ENCODE peak calls at places on chromosomes 12 and 14, in seven cellular contexts. C is psoas muscle, L is RWPE2, A is fibroblast of lung, D is ovary, B is right atrium auricular region, J is SJSA1. R is an unnamed sample.
A peak's percentile ranks its signal among the peaks of the same experiment; 100 is the strongest.

GRCh38 chr12:100311317-100311716 is 44.3 kb downstream of the SCYL2 start:
- DNase-seq in B (no peak), D (no peak), J (no peak), A (no peak), L (no peak), C (no peak), R (no peak)

GRCh38 chr12:47989666-47990065 is 14.6 kb downstream of the COL2A1 start:
- DNase-seq in B (no peak), L (no peak), D (no peak), A (no peak), J (no peak), C (no peak), R (no peak)

GRCh38 chr12:95820096-95820703 is 29.6 kb upstream of the NTN4 start:
- DNase-seq in B (no peak), J (peak; percentile 25), D (no peak), L (no peak), C (no peak), A (peak; percentile 68), R (no peak)

GRCh38 chr12:11746940-11747716 is 97.7 kb downstream of the ETV6 start:
- DNase-seq in A (no peak), C (no peak), J (no peak), L (no peak), D (no peak), B (no peak), R (no peak)

GRCh38 chr14:76773956-76774355 is 12.7 kb downstream of the VASH1 start:
- DNase-seq in J (no peak), A (no peak), B (peak; percentile 54), C (no peak), L (no peak), D (peak; percentile 37), R (no peak)

GRCh38 chr12:78120866-78121590 is 290.3 kb downstream of the NAV3 start:
- DNase-seq in A (peak; percentile 82), C (no peak), J (no peak), B (no peak), L (no peak), D (no peak), R (no peak)

GRCh38 chr14:65926504-65926903 is 514.0 kb downstream of the FUT8 start:
- DNase-seq in C (no peak), L (no peak), D (no peak), A (no peak), J (no peak), B (no peak), R (no peak)

GRCh38 chr12:19529933-19530630 is 90.8 kb downstream of the AEBP2 start:
- DNase-seq in J (peak; percentile 21), L (no peak), D (no peak), B (no peak), A (peak; percentile 58), C (no peak), R (no peak)

GRCh38 chr12:69821441-69822204 is 3.4 kb upstream of the MYRFL start:
- DNase-seq in B (no peak), J (peak; percentile 5), D (no peak), A (peak; percentile 87), C (no peak), L (no peak), R (no peak)

GRCh38 chr14:60622920-60623263 is 26.4 kb downstream of the SIX1 start:
- DNase-seq in C (no peak), A (peak; percentile 87), L (no peak), J (no peak), B (no peak), D (no peak), R (no peak)

GRCh38 chr14:20455355-20456300 is 602 bp downstream of the APEX1 start:
- DNase-seq in C (peak; percentile 50), D (no peak), B (peak; percentile 69), J (no peak), A (peak; percentile 89), L (no peak), R (no peak)

GRCh38 chr12:91718326-91718725 is 427.3 kb downstream of the BTG1 start:
- DNase-seq in D (no peak), A (peak; percentile 28), J (no peak), C (no peak), L (no peak), B (no peak), R (no peak)

GRCh38 chr12:19369691-19370148 is 69.6 kb upstream of the AEBP2 start:
- DNase-seq in D (no peak), A (peak; percentile 85), B (peak; percentile 49), L (no peak), J (no peak), C (no peak), R (no peak)

GRCh38 chr14:61877050-61877390 is 114.8 kb downstream of the SNAPC1 start:
- DNase-seq in C (no peak), D (no peak), J (no peak), A (no peak), B (no peak), L (no peak), R (no peak)

GRCh38 chr14:74362361-74362915 is 14.2 kb downstream of the VRTN start:
- DNase-seq in B (peak; percentile 89), C (peak; percentile 83), L (peak; percentile 85), A (peak; percentile 76), D (peak; percentile 82), J (peak; percentile 33), R (peak; percentile 40)

DNA sequence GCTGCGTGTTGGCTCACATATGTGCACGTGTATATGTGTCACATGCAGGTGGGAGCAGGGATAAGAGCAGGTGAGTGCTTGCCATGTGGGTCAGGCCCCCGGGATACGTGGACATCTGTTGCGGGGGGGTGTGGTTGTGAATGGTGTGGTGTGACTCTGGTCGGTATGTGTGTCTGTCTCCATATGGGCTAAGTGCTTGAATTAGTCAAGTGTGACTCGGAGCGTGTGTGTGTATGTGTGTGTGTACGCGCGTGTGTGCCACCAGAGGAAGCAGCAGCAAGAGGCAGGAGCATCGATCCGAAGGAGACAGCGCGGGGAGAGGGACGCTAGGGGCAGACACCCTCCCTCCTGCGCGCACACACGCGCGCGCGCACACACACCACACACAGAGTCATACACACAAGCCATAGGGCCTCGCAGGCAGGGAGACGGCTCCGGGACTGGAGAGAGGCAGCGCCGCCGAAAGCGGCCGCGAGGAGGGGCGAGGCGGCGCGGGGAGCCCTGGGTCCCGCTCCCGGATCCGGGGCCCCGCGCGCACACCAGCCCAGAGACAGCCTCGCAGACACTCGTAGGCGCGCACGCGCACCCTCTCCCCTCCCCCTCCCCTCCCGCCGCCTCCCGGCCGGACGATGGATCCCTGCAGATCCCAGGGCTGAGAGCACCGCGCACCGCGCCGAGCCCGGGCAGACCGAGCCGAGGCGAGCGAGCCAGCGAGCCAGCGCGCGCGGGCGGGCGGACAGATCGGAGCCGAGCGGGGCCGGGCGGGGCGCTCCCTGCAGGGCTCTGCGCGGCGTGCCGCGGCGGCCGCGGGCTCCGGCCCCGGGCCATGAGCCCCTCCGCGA is at the start of gene ASIC1:
- DNase-seq in A (peak; percentile 70), B (no peak), L (peak; percentile 75), J (peak; percentile 54), C (peak; percentile 77), D (peak; percentile 85), R (peak; percentile 15)
- H3K27me3 ChIP-seq in A (peaks cover 18% of the 10 kb centered on the region), B (no peaks in the 10 kb centered on the region), L (no peaks in the 10 kb centered on the region), J (peaks cover 18% of the 10 kb centered on the region), C (no peaks in the 10 kb centered on the region), D (no peaks in the 10 kb centered on the region), R (peaks cover 38% of the 10 kb centered on the region)

GRCh38 chr12:66048843-66049537 is 81.6 kb downstream of the LLPH start:
- DNase-seq in C (no peak), B (no peak), J (no peak), L (no peak), A (peak; percentile 59), D (no peak), R (no peak)

GRCh38 chr12:66049538-66050282 is 80.8 kb downstream of the LLPH start:
- DNase-seq in L (no peak), C (no peak), B (no peak), A (peak; percentile 19), J (no peak), D (no peak), R (no peak)

GRCh38 chr12:66050610-66051009 is 79.9 kb downstream of the LLPH start:
- DNase-seq in A (no peak), J (no peak), C (no peak), B (no peak), L (no peak), D (no peak), R (no peak)

GRCh38 chr12:66051361-66051760 is 79.2 kb downstream of the LLPH start:
- DNase-seq in A (no peak), C (no peak), B (no peak), J (peak; percentile 31), D (no peak), L (no peak), R (no peak)

DNA sequence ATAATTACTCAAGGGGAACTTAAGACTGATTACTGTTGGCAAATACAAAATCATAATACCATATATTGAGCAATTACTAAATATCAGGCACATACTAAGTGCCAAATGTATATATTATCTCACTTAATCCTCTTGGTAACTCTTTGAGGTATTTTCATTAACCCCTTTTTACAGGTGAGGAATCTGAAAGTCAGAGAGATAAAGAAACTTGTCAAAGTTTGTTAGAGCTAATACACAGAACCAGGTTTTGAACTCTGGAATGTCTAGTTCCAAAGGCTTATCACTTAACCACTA is 80.3 kb downstream of the LLPH start:
- DNase-seq in C (no peak), L (no peak), J (no peak), B (no peak), A (no peak), D (no peak), R (no peak)
- H3K27ac ChIP-seq in C (no peak overlapping the region), L (no peak overlapping the region), J (no peak overlapping the region), B (no peak overlapping the region), A (no peak overlapping the region), D (no peak overlapping the region), R (no peak overlapping the region)

GRCh38 chr12:27176765-27177164 is 67.3 kb upstream of the STK38L start:
- DNase-seq in C (no peak), B (no peak), A (peak; percentile 73), J (no peak), D (no peak), L (no peak), R (no peak)
- H3K27me3 ChIP-seq in C (no peaks in the 10 kb centered on the region), B (no peaks in the 10 kb centered on the region), A (no peaks in the 10 kb centered on the region), J (no peaks in the 10 kb centered on the region), D (no peaks in the 10 kb centered on the region), L (no peaks in the 10 kb centered on the region), R (no peaks in the 10 kb centered on the region)

GRCh38 chr12:25025951-25026490 is 77.1 kb upstream of the BCAT1 start:
- DNase-seq in J (no peak), C (no peak), B (no peak), L (no peak), A (no peak), D (no peak), R (no peak)

GRCh38 chr12:25020621-25021243 is 71.8 kb upstream of the BCAT1 start:
- DNase-seq in D (no peak), B (no peak), A (no peak), J (no peak), C (no peak), L (no peak), R (no peak)

GRCh38 chr12:25018146-25018545 is 69.2 kb upstream of the BCAT1 start:
- DNase-seq in A (no peak), C (no peak), D (no peak), J (no peak), L (no peak), B (no peak), R (no peak)

GRCh38 chr12:25025260-25025659 is 76.4 kb upstream of the BCAT1 start:
- DNase-seq in J (no peak), B (no peak), C (no peak), D (no peak), A (no peak), L (no peak), R (no peak)

DNA sequence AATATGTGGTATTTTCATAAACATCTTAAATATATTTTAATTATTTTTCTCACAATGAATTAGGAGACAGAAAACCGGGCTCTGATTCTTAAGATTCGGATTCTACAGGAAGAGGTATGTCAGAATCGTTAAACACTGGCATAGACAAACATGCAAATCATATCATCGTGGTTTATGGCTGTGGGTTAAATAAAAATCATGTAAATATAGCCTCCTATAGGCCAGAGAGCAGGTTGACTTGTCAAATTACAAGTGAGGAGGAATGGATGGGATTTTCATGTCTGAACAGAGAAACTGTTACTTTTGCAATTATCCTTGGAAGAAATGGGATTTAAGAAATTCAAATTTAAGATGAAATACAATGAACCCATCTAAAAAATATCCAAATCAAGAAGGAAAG is 74.9 kb upstream of the BCAT1 start:
- DNase-seq in L (no peak), J (no peak), B (no peak), C (no peak), D (no peak), A (no peak), R (no peak)
- H3K27ac ChIP-seq in L (no peak overlapping the region), J (no peak overlapping the region), B (no peak overlapping the region), C (no peak overlapping the region), D (no peak overlapping the region), A (no peak overlapping the region), R (no peak overlapping the region)